ENCODE peak calls at places on chromosomes 11 and 22, in six cellular contexts. X is tibial nerve, K is stomach, I is esophagus muscularis mucosa, W is sigmoid colon, S is transverse colon. B is an unnamed sample.

GRCh38 chr11:127074151-127074761 is 73.7 kb upstream of the KIRREL3 start:
- DNase-seq in X (no peak), K (no peak), I (no peak), W (no peak), S (peak; percentile 66), B (no peak)

GRCh38 chr11:14578551-14578956 is 58.4 kb upstream of the PSMA1 start:
- DNase-seq in X (peak; percentile 16), K (peak; percentile 46), I (no peak), W (no peak), S (peak; percentile 43), B (peak; percentile 55)

GRCh38 chr11:10450451-10451398 is 4.3 kb upstream of the AMPD3 start:
- DNase-seq in X (no peak), K (peak; percentile 74), I (no peak), W (no peak), S (peak; percentile 78), B (peak; percentile 79)

GRCh38 chr11:43648888-43649287 is 31.6 kb upstream of the HSD17B12 start:
- DNase-seq in X (no peak), K (no peak), I (no peak), W (no peak), S (no peak), B (no peak)

GRCh38 chr11:68448604-68449011 is 11.9 kb upstream of the PPP6R3 start:
- DNase-seq in X (no peak), K (no peak), I (no peak), W (no peak), S (no peak), B (no peak)

GRCh38 chr11:102989379-102990047 is 34.0 kb upstream of the MMP13 start:
- DNase-seq in X (no peak), K (no peak), I (no peak), W (no peak), S (no peak), B (no peak)

GRCh38 chr22:32951807-32952153 is 106.4 kb downstream of the SYN3 start:
- DNase-seq in X (no peak), K (no peak), I (no peak), W (no peak), S (no peak), B (peak; percentile 38)

GRCh38 chr11:64524534-64525042 is 66.4 kb upstream of the SLC22A12 start:
- DNase-seq in X (no peak), K (no peak), I (no peak), W (no peak), S (no peak), B (no peak)

GRCh38 chr11:93528252-93528651 is 14.9 kb downstream of the SMCO4 start:
- DNase-seq in X (peak; percentile 27), K (no peak), I (no peak), W (no peak), S (no peak), B (no peak)

GRCh38 chr11:75565916-75566762 is 4.1 kb downstream of the SERPINH1 start:
- DNase-seq in X (no peak), K (no peak), I (no peak), W (no peak), S (no peak), B (no peak)

GRCh38 chr11:115054541-115055538 is 376.5 kb downstream of the NXPE2 start:
- DNase-seq in X (no peak), K (no peak), I (no peak), W (no peak), S (no peak), B (no peak)

GRCh38 chr11:14258177-14258935 is 100.6 kb downstream of the RRAS2 start:
- DNase-seq in X (no peak), K (no peak), I (no peak), W (no peak), S (peak; percentile 60), B (no peak)

GRCh38 chr11:110130642-110131238 is 37.5 kb downstream of the ZC3H12C start:
- DNase-seq in X (no peak), K (no peak), I (no peak), W (no peak), S (peak; percentile 14), B (no peak)

GRCh38 chr22:19875061-19875530 is 20.4 kb upstream of the GNB1L start:
- DNase-seq in X (no peak), K (no peak), I (no peak), W (peak; percentile 65), S (no peak), B (peak; percentile 73)

GRCh38 chr11:69003866-69004311 is 9.2 kb downstream of the MRGPRF start:
- DNase-seq in X (no peak), K (no peak), I (no peak), W (peak; percentile 72), S (no peak), B (no peak)

GRCh38 chr22:48758021-48758561 is 1069.6 kb downstream of the BRD1 start:
- DNase-seq in X (no peak), K (peak; percentile 25), I (peak; percentile 88), W (peak; percentile 48), S (no peak), B (peak; percentile 46)

GRCh38 chr11:20647976-20648565 is 21.3 kb upstream of the NELL1 start:
- DNase-seq in X (peak; percentile 82), K (peak; percentile 36), I (no peak), W (no peak), S (peak; percentile 23), B (no peak)

GRCh38 chr11:75558939-75559843 is 2.9 kb upstream of the SERPINH1 start:
- DNase-seq in X (peak; percentile 61), K (no peak), I (no peak), W (no peak), S (no peak), B (peak; percentile 75)

GRCh38 chr11:114438303-114438702 is 964 bp upstream of the REXO2 start:
- DNase-seq in X (no peak), K (no peak), I (no peak), W (no peak), S (no peak), B (no peak)

GRCh38 chr11:65826972-65827773 is 6.6 kb upstream of the SNX32 start:
- DNase-seq in X (no peak), K (no peak), I (no peak), W (no peak), S (no peak), B (no peak)

GRCh38 chr11:83480251-83480650 is 194.1 kb upstream of the CCDC90B start:
- DNase-seq in X (no peak), K (no peak), I (no peak), W (no peak), S (no peak), B (no peak)

GRCh38 chr11:1303196-1303821 is 6.1 kb downstream of the TOLLIP start:
- DNase-seq in X (no peak), K (peak; percentile 57), I (peak; percentile 42), W (no peak), S (peak; percentile 49), B (peak; percentile 65)

GRCh38 chr11:1303973-1304372 is 5.5 kb downstream of the TOLLIP start:
- DNase-seq in X (no peak), K (peak; percentile 80), I (peak; percentile 77), W (peak; percentile 82), S (peak; percentile 38), B (peak; percentile 75)

GRCh38 chr11:1305558-1306056 is 3.8 kb downstream of the TOLLIP start:
- DNase-seq in X (no peak), K (peak; percentile 25), I (no peak), W (no peak), S (no peak), B (no peak)

GRCh38 chr11:1305063-1305495 is 4.4 kb downstream of the TOLLIP start:
- DNase-seq in X (no peak), K (peak; percentile 24), I (peak; percentile 91), W (no peak), S (no peak), B (no peak)

GRCh38 chr11:1304376-1304775 is 5.1 kb downstream of the TOLLIP start:
- DNase-seq in X (no peak), K (peak; percentile 73), I (peak; percentile 81), W (no peak), S (peak; percentile 58), B (peak; percentile 84)
- TF ChIP-seq POLR2A in X (no peak), K (no peak), I (no peak), W (no peak), S (no peak), B (no peak)

GRCh38 chr22:46639843-46640242 is 19.7 kb downstream of the GRAMD4 start:
- DNase-seq in X (no peak), K (no peak), I (no peak), W (no peak), S (no peak), B (no peak)

GRCh38 chr22:46637711-46638600 is 17.8 kb downstream of the GRAMD4 start:
- DNase-seq in X (no peak), K (no peak), I (no peak), W (no peak), S (no peak), B (no peak)

GRCh38 chr22:46636221-46637002 is 16.2 kb downstream of the GRAMD4 start:
- DNase-seq in X (no peak), K (no peak), I (no peak), W (no peak), S (no peak), B (no peak)

GRCh38 chr22:46640293-46640692 is 20.1 kb downstream of the GRAMD4 start:
- DNase-seq in X (no peak), K (no peak), I (no peak), W (no peak), S (no peak), B (no peak)

GRCh38 chr22:46638601-46639431 is 18.6 kb downstream of the GRAMD4 start:
- DNase-seq in X (no peak), K (peak; percentile 65), I (no peak), W (no peak), S (no peak), B (no peak)
- TF ChIP-seq EP300 in X (no peak), K (no peak), I (no peak), W (no peak), S (no peak), B (no peak)

DNA sequence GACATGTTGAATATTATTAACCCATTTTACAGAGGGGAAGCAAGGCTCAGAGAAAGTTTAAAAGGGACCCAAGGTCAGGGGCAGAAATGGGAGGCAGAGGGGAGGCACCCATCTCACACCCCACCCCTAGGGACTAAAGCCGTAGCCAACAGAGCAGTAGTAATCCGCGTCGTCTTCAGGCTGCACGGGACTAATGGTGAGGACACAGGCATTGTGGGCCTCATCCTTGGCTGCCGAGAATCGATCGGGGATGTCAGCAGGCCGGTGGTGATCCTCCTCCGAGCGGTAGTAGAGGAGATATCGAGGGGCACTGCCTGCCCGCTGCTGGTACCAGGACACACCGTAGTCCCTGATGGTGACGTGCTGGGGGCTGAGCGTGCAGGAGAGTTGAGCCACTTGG is 1.5 kb downstream of the VPREB3 start:
- DNase-seq in X (no peak), K (no peak), I (no peak), W (no peak), S (no peak), B (no peak)
- TF ChIP-seq POLR2A in X (no peak), K (no peak), I (no peak), W (no peak), S (no peak), B (no peak)

GRCh38 chr11:15654397-15654915 is 539.7 kb downstream of the INSC start:
- DNase-seq in X (no peak), K (no peak), I (no peak), W (no peak), S (no peak), B (no peak)

GRCh38 chr11:15653191-15653590 is 538.5 kb downstream of the INSC start:
- DNase-seq in X (no peak), K (no peak), I (no peak), W (no peak), S (no peak), B (no peak)

GRCh38 chr11:15657264-15657663 is 542.5 kb downstream of the INSC start:
- DNase-seq in X (no peak), K (no peak), I (no peak), W (no peak), S (no peak), B (no peak)

GRCh38 chr11:15651782-15652181 is 537.1 kb downstream of the INSC start:
- DNase-seq in X (no peak), K (no peak), I (no peak), W (no peak), S (no peak), B (no peak)

GRCh38 chr11:15655552-15655951 is 540.8 kb downstream of the INSC start:
- DNase-seq in X (no peak), K (no peak), I (no peak), W (no peak), S (peak; percentile 14), B (no peak)
- TF ChIP-seq EP300 in X (no peak), K (no peak), I (no peak), W (no peak), S (no peak), B (no peak)

B was measured in upper lobe of left lung.